ENCODE peak calls at places on chromosomes 3 and 15, in seven cellular contexts. T is NCI-H1105; M is uterus; S is T-helper 1 cell; I is cardiac fibroblast; U is CD4-positive, CD25-positive, alpha-beta regulatory T cell; N is cerebellar cortex. A is an unnamed sample.

GRCh38 chr3:186109897-186110803 is 1.3 kb upstream of the ETV5 start:
- DNase-seq in T (no peak), M (peak), S (no peak), I (peak), U (no peak), N (peak), A (peak)

GRCh38 chr3:71726106-71726505 is 904 bp upstream of the EIF4E3 start:
- DNase-seq in T (no peak), M (no peak), S (peak), I (no peak), U (peak), N (no peak), A (no peak)

GRCh38 chr3:169195672-169196071 is 467.8 kb downstream of the MECOM start:
- DNase-seq in T (no peak), M (no peak), S (no peak), I (no peak), U (no peak), N (no peak), A (no peak)

GRCh38 chr15:85899927-85900326 is 105.2 kb upstream of the KLHL25 start:
- DNase-seq in T (no peak), M (peak), S (no peak), I (no peak), U (no peak), N (no peak), A (no peak)

GRCh38 chr3:87793322-87793877 is 265.4 kb downstream of the CGGBP1 start:
- DNase-seq in T (no peak), M (no peak), S (no peak), I (no peak), U (no peak), N (no peak), A (no peak)

GRCh38 chr3:147157629-147158028 is 248.7 kb downstream of the ZIC4 start:
- DNase-seq in T (no peak), M (no peak), S (no peak), I (no peak), U (no peak), N (no peak), A (no peak)

GRCh38 chr3:81728766-81729544 is 32.5 kb downstream of the GBE1 start:
- DNase-seq in T (no peak), M (no peak), S (no peak), I (peak), U (no peak), N (no peak), A (no peak)

GRCh38 chr3:110419096-110419495 is 652.5 kb upstream of the NECTIN3 start:
- DNase-seq in T (no peak), M (no peak), S (no peak), I (peak), U (no peak), N (no peak), A (no peak)

GRCh38 chr15:94177112-94177511 is 54.2 kb upstream of the MCTP2 start:
- DNase-seq in T (no peak), M (no peak), S (no peak), I (no peak), U (no peak), N (no peak), A (no peak)

GRCh38 chr15:32677238-32677750 is 35.8 kb downstream of the SCG5 start:
- DNase-seq in T (no peak), M (no peak), S (no peak), I (peak), U (no peak), N (no peak), A (no peak)

GRCh38 chr3:20074226-20075063 is 34.2 kb downstream of the KAT2B start:
- DNase-seq in T (no peak), M (no peak), S (no peak), I (peak), U (no peak), N (no peak), A (no peak)

GRCh38 chr3:46019707-46020106 is 7.6 kb downstream of the XCR1 start:
- DNase-seq in T (no peak), M (no peak), S (no peak), I (peak), U (no peak), N (no peak), A (no peak)

GRCh38 chr3:8851703-8852102 is 82.3 kb upstream of the OXTR start:
- DNase-seq in T (no peak), M (no peak), S (no peak), I (peak), U (no peak), N (no peak), A (no peak)

GRCh38 chr3:24591661-24592555 is 97.3 kb upstream of the THRB start:
- DNase-seq in T (no peak), M (no peak), S (no peak), I (peak), U (no peak), N (no peak), A (no peak)

GRCh38 chr3:100257601-100258000 is 3.2 kb upstream of the TBC1D23 start:
- DNase-seq in T (no peak), M (no peak), S (no peak), I (peak), U (no peak), N (no peak), A (no peak)

GRCh38 chr15:78216276-78217229 is 17.8 kb downstream of the ACSBG1 start:
- DNase-seq in T (no peak), M (no peak), S (no peak), I (no peak), U (no peak), N (peak), A (no peak)

GRCh38 chr3:150253622-150254021 is 154.5 kb upstream of the TSC22D2 start:
- DNase-seq in T (peak), M (no peak), S (no peak), I (peak), U (no peak), N (no peak), A (no peak)

GRCh38 chr3:34675383-34676120 is 877.1 kb downstream of the PDCD6IP start:
- DNase-seq in T (no peak), M (no peak), S (no peak), I (peak), U (no peak), N (no peak), A (no peak)

GRCh38 chr15:77838061-77838460 is 205.3 kb upstream of the LINGO1 start:
- DNase-seq in T (no peak), M (no peak), S (no peak), I (no peak), U (no peak), N (no peak), A (no peak)

GRCh38 chr3:172454180-172454579 is 5.9 kb upstream of the GHSR start:
- DNase-seq in T (no peak), M (no peak), S (no peak), I (peak), U (no peak), N (no peak), A (no peak)

GRCh38 chr15:98518823-98519561 is 129.3 kb upstream of the IGF1R start:
- DNase-seq in T (peak), M (peak), S (peak), I (peak), U (peak), N (peak), A (peak)

GRCh38 chr3:177724020-177724638 is 526.8 kb upstream of the TBL1XR1 start:
- DNase-seq in T (peak), M (peak), S (no peak), I (peak), U (no peak), N (peak), A (no peak)

GRCh38 chr3:125194849-125195601 is 17.5 kb downstream of the SLC12A8 start:
- DNase-seq in T (no peak), M (no peak), S (no peak), I (peak), U (no peak), N (no peak), A (no peak)

GRCh38 chr3:156551746-156552145 is 3.2 kb downstream of the SSR3 start:
- DNase-seq in T (no peak), M (no peak), S (no peak), I (peak), U (no peak), N (no peak), A (no peak)

GRCh38 chr3:43523454-43524053 is 98.3 kb downstream of the ANO10 start:
- DNase-seq in T (no peak), M (no peak), S (no peak), I (peak), U (no peak), N (no peak), A (no peak)

GRCh38 chr3:32403663-32404062 is 12.0 kb downstream of the CMTM7 start:
- DNase-seq in T (peak), M (no peak), S (no peak), I (no peak), U (no peak), N (peak), A (no peak)

GRCh38 chr3:13561376-13561775 is 12.5 kb downstream of the FBLN2 start:
- DNase-seq in T (no peak), M (no peak), S (no peak), I (no peak), U (no peak), N (no peak), A (no peak)

GRCh38 chr3:50639055-50639494 is 22.1 kb downstream of the MAPKAPK3 start:
- DNase-seq in T (no peak), M (no peak), S (no peak), I (peak), U (no peak), N (no peak), A (no peak)

GRCh38 chr15:29088666-29089065 is 181.0 kb downstream of the NSMCE3 start:
- DNase-seq in T (no peak), M (no peak), S (no peak), I (no peak), U (no peak), N (no peak), A (no peak)

GRCh38 chr15:57769266-57769665 is 62.8 kb downstream of the POLR2M start:
- DNase-seq in T (no peak), M (peak), S (no peak), I (peak), U (no peak), N (no peak), A (no peak)

GRCh38 chr3:132290833-132291232 is 26.4 kb upstream of the ACP3 start:
- DNase-seq in T (no peak), M (no peak), S (no peak), I (peak), U (no peak), N (no peak), A (no peak)

GRCh38 chr3:550481-550880 is 353.9 kb downstream of the CHL1 start:
- DNase-seq in T (no peak), M (no peak), S (no peak), I (no peak), U (no peak), N (peak), A (no peak)

GRCh38 chr3:187733371-187733770 is 11.9 kb downstream of the BCL6 start:
- DNase-seq in T (no peak), M (no peak), S (no peak), I (no peak), U (no peak), N (no peak), A (no peak)

GRCh38 chr15:100801256-100801900 is 78.3 kb upstream of the ALDH1A3 start:
- DNase-seq in T (no peak), M (no peak), S (no peak), I (no peak), U (no peak), N (no peak), A (no peak)

GRCh38 chr3:94159062-94159726 is 96.3 kb downstream of the NSUN3 start:
- DNase-seq in T (no peak), M (no peak), S (no peak), I (peak), U (no peak), N (no peak), A (no peak)

GRCh38 chr3:72949016-72949415 is 47.6 kb upstream of the PPP4R2 start:
- DNase-seq in T (no peak), M (no peak), S (no peak), I (no peak), U (no peak), N (no peak), A (no peak)

GRCh38 chr15:71495381-71495780 is 315.0 kb upstream of the NR2E3 start:
- DNase-seq in T (no peak), M (no peak), S (no peak), I (no peak), U (no peak), N (no peak), A (no peak)

GRCh38 chr3:116342499-116342898 is 102.8 kb downstream of the LSAMP start:
- DNase-seq in T (no peak), M (no peak), S (no peak), I (no peak), U (no peak), N (no peak), A (no peak)